ENCODE peak calls at places on chromosomes 1 and 21, in five cellular contexts. S is HepG2, J is NT2/D1, Z is GM12878, A is H1. T is an unnamed sample.

GRCh38 chr21:35291963-35292627 is 243.0 kb upstream of the RUNX1 start:
- DNase-seq in S (no peak), J (no peak), Z (no peak), A (no peak), T (no peak)

GRCh38 chr21:38139380-38140168 is 117.2 kb upstream of the KCNJ15 start:
- DNase-seq in S (peak), J (no peak), Z (no peak), A (no peak), T (no peak)

GRCh38 chr1:119700326-119700725 is 11.4 kb upstream of the PHGDH start:
- DNase-seq in S (no peak), J (no peak), Z (no peak), A (no peak), T (no peak)

GRCh38 chr1:153483776-153484175 is 23.3 kb upstream of the S100A7 start:
- DNase-seq in S (no peak), J (no peak), Z (no peak), A (no peak), T (no peak)

GRCh38 chr1:17168480-17168878 is 36.4 kb upstream of the PADI1 start:
- DNase-seq in S (no peak), J (no peak), Z (no peak), A (no peak), T (no peak)

GRCh38 chr1:54173681-54174080 is 20.9 kb upstream of the CDCP2 start:
- DNase-seq in S (no peak), J (no peak), Z (no peak), A (no peak), T (no peak)

GRCh38 chr1:26938004-26938658 is 16.6 kb downstream of the NUDC start:
- DNase-seq in S (peak), J (no peak), Z (no peak), A (no peak), T (no peak)

GRCh38 chr1:247402099-247402706 is 13.8 kb upstream of the NLRP3 start:
- DNase-seq in S (no peak), J (no peak), Z (no peak), A (no peak), T (no peak)

GRCh38 chr1:2614145-2614544 is 18.7 kb downstream of the MMEL1 start:
- DNase-seq in S (no peak), J (no peak), Z (no peak), A (no peak), T (no peak)

GRCh38 chr1:30690115-30690645 is 33.2 kb downstream of the MATN1 start:
- DNase-seq in S (no peak), J (no peak), Z (no peak), A (no peak), T (no peak)

GRCh38 chr1:225691377-225691776 is 38.5 kb upstream of the ENAH start:
- DNase-seq in S (peak), J (no peak), Z (no peak), A (no peak), T (no peak)

GRCh38 chr21:32087452-32087851 is 191.4 kb downstream of the MIS18A start:
- DNase-seq in S (no peak), J (no peak), Z (no peak), A (no peak), T (no peak)

GRCh38 chr1:24888971-24889670 is 41.0 kb downstream of the RUNX3 start:
- DNase-seq in S (no peak), J (no peak), Z (no peak), A (no peak), T (no peak)

GRCh38 chr1:36096500-36097412 is 8.1 kb downstream of the ADPRS start:
- DNase-seq in S (peak), J (peak), Z (no peak), A (no peak), T (no peak)

GRCh38 chr1:107250169-107250568 is 109.3 kb downstream of the NTNG1 start:
- DNase-seq in S (no peak), J (no peak), Z (peak), A (no peak), T (no peak)

GRCh38 chr1:46673749-46674182 is 2.1 kb downstream of the TEX38 start:
- DNase-seq in S (no peak), J (no peak), Z (no peak), A (no peak), T (no peak)

GRCh38 chr1:179087665-179088064 is 5.8 kb downstream of the TOR3A start:
- DNase-seq in S (no peak), J (peak), Z (no peak), A (peak), T (no peak)

GRCh38 chr21:41783476-41784150 is 16.8 kb upstream of the RIPK4 start:
- DNase-seq in S (no peak), J (no peak), Z (no peak), A (no peak), T (no peak)

GRCh38 chr1:63261736-63262142 is 60.6 kb upstream of the FOXD3 start:
- DNase-seq in S (peak), J (no peak), Z (no peak), A (no peak), T (no peak)

GRCh38 chr1:29944253-29944652 is 707.9 kb downstream of the PTPRU start:
- DNase-seq in S (no peak), J (no peak), Z (no peak), A (no peak), T (no peak)

GRCh38 chr1:7652551-7653098 is 118.5 kb upstream of the VAMP3 start:
- DNase-seq in S (no peak), J (no peak), Z (no peak), A (no peak), T (no peak)

GRCh38 chr1:177448652-177449351 is 278.0 kb downstream of the BRINP2 start:
- DNase-seq in S (no peak), J (no peak), Z (no peak), A (no peak), T (no peak)

GRCh38 chr1:51693420-51694144 is 76.7 kb downstream of the OSBPL9 start:
- DNase-seq in S (no peak), J (no peak), Z (no peak), A (no peak), T (no peak)

GRCh38 chr21:44606495-44606894 is 5.4 kb upstream of the KRTAP10-8 start:
- DNase-seq in S (no peak), J (no peak), Z (no peak), A (no peak), T (no peak)

GRCh38 chr1:33599516-33600115 is 127.2 kb downstream of the ZSCAN20 start:
- DNase-seq in S (no peak), J (no peak), Z (no peak), A (no peak), T (no peak)

GRCh38 chr1:180581635-180582039 is 22.9 kb downstream of the OVAAL start:
- DNase-seq in S (no peak), J (no peak), Z (no peak), A (no peak), T (no peak)

GRCh38 chr1:3431686-3432085 is 22.8 kb upstream of the ARHGEF16 start:
- DNase-seq in S (no peak), J (no peak), Z (no peak), A (no peak), T (no peak)

GRCh38 chr1:10890391-10891073 is 94.1 kb upstream of the CASZ1 start:
- DNase-seq in S (no peak), J (no peak), Z (no peak), A (no peak), T (no peak)

GRCh38 chr1:48480504-48480903 is 8.5 kb upstream of the SPATA6 start:
- DNase-seq in S (no peak), J (no peak), Z (no peak), A (no peak), T (no peak)

GRCh38 chr1:144551107-144551542 is 41.6 kb upstream of the PPIAL4F start:
- DNase-seq in S (no peak), J (no peak), Z (no peak), A (no peak), T (no peak)

GRCh38 chr1:89610457-89610991 is 22.4 kb upstream of the LRRC8C start:
- DNase-seq in S (no peak), J (no peak), Z (no peak), A (no peak), T (no peak)

GRCh38 chr1:6039031-6039430 is 6.7 kb upstream of the KCNAB2 start:
- DNase-seq in S (no peak), J (no peak), Z (no peak), A (no peak), T (no peak)

GRCh38 chr1:117732065-117732789 is 126.4 kb downstream of the TENT5C start:
- DNase-seq in S (no peak), J (no peak), Z (no peak), A (no peak), T (no peak)

GRCh38 chr1:153774780-153775431 is at the start of gene SLC27A3:
- DNase-seq in S (no peak), J (peak), Z (no peak), A (peak), T (peak)

GRCh38 chr1:21919520-21919919 is 17.6 kb downstream of the HSPG2 start:
- DNase-seq in S (no peak), J (no peak), Z (no peak), A (no peak), T (no peak)

GRCh38 chr1:101257500-101258325 is 20.9 kb downstream of the S1PR1 start:
- DNase-seq in S (peak), J (no peak), Z (peak), A (no peak), T (no peak)

GRCh38 chr1:195520757-195521156 is 1087.5 kb downstream of the KCNT2 start:
- DNase-seq in S (no peak), J (no peak), Z (no peak), A (no peak), T (no peak)

DNA sequence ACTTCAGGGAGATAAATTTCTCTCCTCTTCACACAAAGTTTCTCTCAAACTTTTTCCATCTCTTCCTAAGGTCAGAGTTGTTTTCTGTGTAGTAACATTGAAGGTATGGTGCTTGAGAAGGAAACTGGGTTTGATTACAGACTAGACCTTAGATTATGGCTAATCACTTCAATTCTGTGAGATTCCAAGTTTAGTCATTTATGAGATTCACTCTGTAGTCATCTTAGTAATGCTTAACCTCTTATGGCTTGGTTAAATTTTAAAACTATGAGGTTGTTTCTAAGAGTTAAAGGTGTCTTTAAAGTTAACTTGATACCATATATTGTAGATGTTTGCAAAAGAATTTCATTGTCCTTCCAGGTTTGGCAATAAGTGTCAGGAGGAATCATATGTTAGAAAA is 1092.2 kb downstream of the KCNT2 start:
- DNase-seq in S (no peak), J (no peak), Z (no peak), A (no peak), T (no peak)
- TF ChIP-seq SUZ12 in S (no peak), J (no peak), Z (no peak), A (no peak), T (no peak)

GRCh38 chr1:229129306-229130027 is 141.4 kb upstream of the RAB4A start:
- DNase-seq in S (no peak), J (no peak), Z (no peak), A (no peak), T (no peak)
- TF ChIP-seq SUZ12 in S (no peak), J (no peak), Z (no peak), A (no peak), T (no peak)

DNA sequence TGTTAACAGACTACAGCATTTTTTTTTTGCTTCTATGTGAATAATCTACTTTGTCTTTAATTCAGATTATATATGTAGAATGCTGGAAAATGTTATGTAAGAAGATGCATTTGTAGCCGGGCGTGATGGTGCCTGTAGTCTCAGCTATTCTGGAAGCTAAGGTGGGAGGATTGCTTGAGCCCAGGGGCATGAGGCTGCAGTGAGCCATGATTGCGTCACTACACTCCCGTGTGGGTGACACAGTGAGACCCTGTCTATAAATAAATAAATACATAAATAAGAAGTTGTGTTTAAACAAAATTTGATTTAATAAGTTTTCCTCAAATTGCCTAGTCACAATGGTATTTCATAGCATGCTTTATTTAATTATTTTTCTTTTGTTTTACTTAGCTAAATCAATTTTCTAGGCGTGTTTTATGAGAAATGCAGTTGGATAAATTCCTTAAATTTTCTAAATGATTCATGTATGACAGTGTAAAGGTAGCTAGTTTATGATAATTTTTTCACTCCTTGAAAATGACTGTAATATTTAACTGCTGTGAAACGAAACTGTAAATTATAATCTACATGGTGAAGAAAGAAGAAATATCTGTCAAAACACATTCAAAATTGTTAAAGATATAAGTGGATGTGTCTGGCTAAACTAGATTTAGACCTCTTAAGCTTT is 232.6 kb downstream of the SRGAP2C start:
- DNase-seq in S (no peak), J (no peak), Z (no peak), A (no peak), T (no peak)
- TF ChIP-seq SUZ12 in S (no peak), J (no peak), Z (no peak), A (no peak), T (no peak)

GRCh38 chr1:204587621-204588020 is 71.4 kb downstream of the MDM4 start:
- DNase-seq in S (no peak), J (no peak), Z (no peak), A (no peak), T (no peak)

GRCh38 chr1:204581759-204582158 is 65.6 kb downstream of the MDM4 start:
- DNase-seq in S (no peak), J (no peak), Z (no peak), A (no peak), T (no peak)

GRCh38 chr1:204580862-204581261 is 64.7 kb downstream of the MDM4 start:
- DNase-seq in S (no peak), J (no peak), Z (no peak), A (no peak), T (no peak)

GRCh38 chr1:204583909-204584632 is 67.9 kb downstream of the MDM4 start:
- DNase-seq in S (no peak), J (no peak), Z (no peak), A (no peak), T (no peak)

GRCh38 chr1:204584699-204585372 is 68.6 kb downstream of the MDM4 start:
- DNase-seq in S (no peak), J (no peak), Z (no peak), A (no peak), T (no peak)
- TF ChIP-seq SUZ12 in S (no peak), J (no peak), Z (no peak), A (no peak), T (no peak)

GRCh38 chr1:172149377-172149776 is 271.1 kb upstream of the C1orf105 start:
- DNase-seq in S (no peak), J (no peak), Z (no peak), A (no peak), T (no peak)

GRCh38 chr1:172154571-172154970 is 265.9 kb upstream of the C1orf105 start:
- DNase-seq in S (no peak), J (no peak), Z (peak), A (no peak), T (no peak)
- TF ChIP-seq SUZ12 in S (no peak), J (no peak), Z (no peak), A (no peak), T (no peak)

T was measured in HEK293T.